ENCODE peak calls at places on chromosomes 12 and 14, in four cellular contexts. L is GM23248, M is MM.1S, J is neural progenitor cell. P is an unnamed sample.
A peak's percentile ranks its signal among the peaks of the same experiment; 100 is the strongest.

GRCh38 chr12:5498081-5498480 is 66.2 kb downstream of the NTF3 start:
- DNase-seq in M (no peak), J (no peak), L (peak; percentile 23), P (no peak)

GRCh38 chr14:101965145-101965531 is 765 bp downstream of the DYNC1H1 start:
- DNase-seq in M (peak; percentile 49), L (peak; percentile 83), J (peak; percentile 80), P (no peak)

GRCh38 chr12:51788876-51789275 is 59.6 kb downstream of the FIGNL2 start:
- DNase-seq in L (peak; percentile 93), M (no peak), J (no peak), P (no peak)

GRCh38 chr14:73238262-73238852 is 1.1 kb downstream of the PAPLN start:
- DNase-seq in L (peak; percentile 77), J (peak; percentile 31), M (no peak), P (no peak)

GRCh38 chr12:80778005-80778541 is 61.4 kb downstream of the MYF5 start:
- DNase-seq in J (no peak), L (peak; percentile 70), M (peak; percentile 31), P (peak; percentile 83)

GRCh38 chr12:52781399-52782082 is 4.4 kb upstream of the KRT76 start:
- DNase-seq in L (no peak), M (no peak), J (no peak), P (no peak)

GRCh38 chr12:80709811-80710726 is 2.6 kb downstream of the MYF6 start:
- DNase-seq in M (no peak), L (no peak), J (peak; percentile 75), P (no peak)

GRCh38 chr14:99945732-99946651 is 119.2 kb upstream of the EVL start:
- DNase-seq in M (peak; percentile 80), J (no peak), L (peak; percentile 24), P (no peak)

GRCh38 chr12:121992059-121992879 is 29.4 kb upstream of the BCL7A start:
- DNase-seq in M (no peak), L (peak; percentile 98), J (no peak), P (no peak)

GRCh38 chr12:53173085-53173715 is 7.3 kb upstream of the ZNF740 start:
- DNase-seq in L (peak; percentile 81), J (no peak), M (no peak), P (no peak)

GRCh38 chr12:103334447-103334846 is 161.3 kb downstream of the C12orf42 start:
- DNase-seq in J (no peak), M (no peak), L (no peak), P (no peak)

GRCh38 chr12:2613674-2614073 is 181.1 kb upstream of the FKBP4 start:
- DNase-seq in M (no peak), L (peak; percentile 99), J (no peak), P (no peak)

GRCh38 chr12:68490476-68490875 is 120.2 kb upstream of the RAP1B start:
- DNase-seq in M (no peak), L (no peak), J (no peak), P (no peak)

GRCh38 chr12:95548056-95548538 is 3.2 kb downstream of the USP44 start:
- DNase-seq in J (peak; percentile 84), M (no peak), L (peak; percentile 50), P (no peak)

GRCh38 chr12:254039-254438 is 8.6 kb downstream of the SLC6A13 start:
- DNase-seq in M (no peak), J (peak; percentile 27), L (no peak), P (no peak)

GRCh38 chr14:89245802-89246201 is 171.2 kb downstream of the FOXN3 start:
- DNase-seq in J (no peak), M (no peak), L (no peak), P (no peak)

GRCh38 chr12:14601692-14602091 is 34.0 kb upstream of the PLBD1 start:
- DNase-seq in J (no peak), M (no peak), L (no peak), P (no peak)
- H3K9me3 ChIP-seq in J (peaks cover 10% of the 10 kb centered on the region), M (peaks cover 3% of the 10 kb centered on the region), L (peaks cover 4% of the 10 kb centered on the region), P (peaks cover 6% of the 10 kb centered on the region)

GRCh38 chr14:91415794-91416743 is 1.6 kb downstream of the CCDC88C start:
- DNase-seq in J (no peak), L (no peak), M (peak; percentile 81), P (no peak)
- TF ChIP-seq EZH2 in J (no peak), L (no peak), M (no peak), P (no peak)

GRCh38 chr14:93049295-93049694 is 66.4 kb downstream of the ITPK1 start:
- DNase-seq in J (no peak), L (no peak), M (no peak), P (no peak)
- H3K27ac ChIP-seq in J (no peak overlapping the region), L (no peak overlapping the region), M (no peak overlapping the region), P (no peak overlapping the region)

GRCh38 chr14:29743566-29743965 is 184.1 kb downstream of the PRKD1 start:
- DNase-seq in L (no peak), J (no peak), M (no peak), P (no peak)

GRCh38 chr14:29741909-29742401 is 185.7 kb downstream of the PRKD1 start:
- DNase-seq in M (no peak), L (peak; percentile 46), J (no peak), P (no peak)

GRCh38 chr14:29738950-29739349 is 188.7 kb downstream of the PRKD1 start:
- DNase-seq in J (no peak), L (no peak), M (peak; percentile 23), P (no peak)

GRCh38 chr14:29738056-29738455 is 189.6 kb downstream of the PRKD1 start:
- DNase-seq in L (no peak), J (no peak), M (peak; percentile 6), P (no peak)

DNA sequence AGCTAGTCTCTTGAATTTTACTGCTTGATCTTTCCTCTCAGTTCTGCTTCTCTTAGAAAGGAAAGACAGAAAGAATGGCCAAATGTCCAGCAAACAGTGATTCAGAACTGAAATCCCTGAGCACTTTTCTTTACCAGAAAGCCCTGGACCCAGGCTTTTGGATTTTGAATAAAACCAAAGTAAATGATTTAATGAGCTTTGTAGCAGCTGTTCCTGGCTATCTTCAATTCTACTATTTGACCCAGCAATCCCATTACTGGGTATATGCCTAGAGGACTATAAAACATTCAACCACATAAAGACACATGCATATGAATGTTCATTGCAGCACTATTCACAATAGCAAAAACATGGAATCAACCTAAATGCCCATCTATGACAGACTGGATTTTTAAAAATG is 187.2 kb downstream of the PRKD1 start:
- DNase-seq in M (no peak), L (no peak), J (no peak), P (no peak)
- H3K9me3 ChIP-seq in M (no peaks in the 10 kb centered on the region), L (no peaks in the 10 kb centered on the region), J (no peaks in the 10 kb centered on the region), P (no peaks in the 10 kb centered on the region)

GRCh38 chr12:54588110-54588831 is at the start of gene PPP1R1A:
- DNase-seq in J (peak; percentile 85), L (peak; percentile 18), M (no peak), P (no peak)
- TF ChIP-seq EZH2 in J (peak; percentile 39), L (no peak), M (no peak), P (no peak)